ENCODE peak calls at places on chromosomes 7 and 10, in seven cellular contexts. O, Y, X, Z, S, L and M are unnamed samples.

GRCh38 chr7:48035967-48036478 is 680 bp downstream of the C7orf57 start:
- DNase-seq in S (peak), Z (no peak), O (no peak), X (no peak), Y (no peak), L (no peak), M (peak)

GRCh38 chr10:124240721-124241350 is 147.4 kb upstream of the CHST15 start:
- DNase-seq in Y (no peak), S (no peak), Z (no peak), O (no peak), L (no peak), X (no peak), M (no peak)

GRCh38 chr10:104582604-104582951 is 58.5 kb upstream of the SORCS3 start:
- DNase-seq in S (no peak), Y (no peak), O (no peak), Z (no peak), L (no peak), X (no peak), M (no peak)

GRCh38 chr10:52465202-52465601 is 151.1 kb downstream of the DKK1 start:
- DNase-seq in L (no peak), S (no peak), Y (no peak), Z (no peak), X (no peak), O (no peak), M (no peak)

GRCh38 chr7:151459726-151460473 is 20.0 kb upstream of the CRYGN start:
- DNase-seq in Y (peak), S (peak), X (peak), O (no peak), L (no peak), Z (peak), M (peak)

GRCh38 chr7:113198226-113198625 is 79.9 kb upstream of the SMIM30 start:
- DNase-seq in S (no peak), Z (no peak), X (no peak), Y (no peak), L (no peak), O (no peak), M (no peak)

GRCh38 chr7:111678986-111679385 is 116.7 kb upstream of the IMMP2L start:
- DNase-seq in S (no peak), L (no peak), X (no peak), O (peak), Y (no peak), Z (no peak), M (no peak)

GRCh38 chr10:16439294-16439693 is 2.5 kb downstream of the PTER start:
- DNase-seq in S (no peak), X (no peak), Y (no peak), O (no peak), L (no peak), Z (no peak), M (no peak)

DNA sequence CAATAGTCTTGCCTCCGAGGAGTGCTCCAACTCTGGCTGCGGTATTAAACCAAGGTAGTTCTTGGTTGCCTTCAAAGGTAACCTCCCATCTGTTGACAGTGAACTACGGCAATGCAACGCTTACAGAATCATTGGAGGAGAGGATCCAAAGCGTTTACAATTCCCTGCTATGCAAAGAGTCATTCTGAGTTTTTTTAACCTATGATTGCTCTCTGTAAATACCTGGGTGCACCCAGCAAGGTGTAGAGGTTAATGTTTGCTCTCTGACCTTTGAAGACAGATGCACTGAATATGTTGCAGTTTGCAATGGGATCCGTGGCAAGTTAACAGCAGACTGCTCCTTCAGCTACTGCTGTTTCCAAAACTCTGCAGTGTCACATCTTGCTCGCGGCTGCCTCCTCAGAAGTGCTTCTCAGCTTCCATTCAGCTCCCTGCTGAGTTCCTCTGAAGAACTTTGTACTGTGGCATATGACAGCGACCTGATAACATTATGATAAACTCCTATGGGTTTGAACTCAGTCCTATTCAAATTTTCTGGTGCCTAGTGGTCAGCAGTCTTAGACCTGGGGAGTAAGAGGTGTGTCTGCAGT is 29.0 kb downstream of the KIAA1217 start:
- DNase-seq in L (no peak), O (no peak), Z (no peak), Y (no peak), S (no peak), X (peak), M (no peak)
- TF ChIP-seq JUND in L (no peak), O (no peak), Z (no peak), Y (no peak), S (no peak), X (no peak), M (no peak)

DNA sequence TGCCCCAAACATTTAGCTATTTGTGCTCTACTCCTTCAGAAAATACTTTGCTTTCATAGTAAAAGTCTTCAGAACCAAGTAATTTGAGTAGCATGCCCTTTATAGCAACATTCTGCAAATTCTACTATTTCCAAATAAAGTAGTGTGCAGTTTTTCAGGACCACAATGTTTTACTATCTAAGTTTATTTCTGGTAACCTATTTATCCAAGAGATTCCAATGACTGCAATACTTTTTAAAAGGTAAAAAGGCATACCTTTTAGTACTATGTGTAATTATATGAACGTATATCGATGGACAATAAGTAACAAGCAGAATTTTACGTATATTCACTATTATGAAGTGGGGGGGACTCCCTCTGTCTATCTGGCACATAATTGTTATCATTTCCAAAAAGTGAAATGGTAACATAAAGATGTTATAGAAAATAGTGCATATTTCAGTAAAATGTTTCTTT is 6.9 kb upstream of the CAV2 start:
- DNase-seq in X (no peak), L (no peak), S (no peak), O (no peak), Y (no peak), Z (no peak), M (no peak)
- TF ChIP-seq JUND in X (no peak), L (no peak), S (no peak), O (no peak), Y (no peak), Z (no peak), M (no peak)

DNA sequence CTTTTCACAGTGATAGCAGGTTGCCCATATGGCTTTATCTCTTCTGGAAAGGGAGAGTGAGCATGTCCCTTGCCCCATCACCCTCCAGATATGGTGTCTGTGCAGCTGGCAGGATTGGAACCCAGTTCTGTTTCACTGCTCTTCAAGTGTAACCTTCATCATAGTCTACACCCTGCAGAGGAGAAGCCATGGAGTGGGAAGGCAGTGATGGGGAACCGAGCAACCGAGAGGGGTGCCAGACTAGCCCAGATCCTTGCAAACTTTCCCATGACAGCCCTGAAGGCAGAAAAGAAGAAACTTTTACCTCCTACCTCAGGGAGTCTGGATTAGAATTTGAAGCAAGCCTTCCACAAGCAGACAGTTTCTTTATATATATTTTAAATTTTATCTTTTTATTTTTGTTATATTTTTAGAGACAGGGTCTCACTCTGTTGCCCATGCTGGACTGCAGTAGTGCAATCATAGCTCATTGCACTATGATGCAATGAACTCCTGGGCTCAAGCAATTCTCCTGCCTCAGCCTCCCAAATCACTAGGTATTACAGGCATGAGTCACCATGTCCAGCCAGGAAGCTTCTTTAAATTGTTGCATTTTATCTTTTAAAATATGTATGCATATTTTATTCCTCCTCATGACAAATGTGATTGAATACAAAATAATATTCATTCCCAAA is 133.3 kb downstream of the KCNMA1 start:
- DNase-seq in S (no peak), L (no peak), O (no peak), Y (peak), Z (no peak), X (no peak), M (no peak)
- TF ChIP-seq JUND in S (no peak), L (no peak), O (no peak), Y (no peak), Z (no peak), X (no peak), M (no peak)

GRCh38 chr10:34727595-34728033 is 87.5 kb downstream of the PARD3 start:
- DNase-seq in X (peak), S (no peak), Z (no peak), O (no peak), L (no peak), Y (no peak), M (no peak)

GRCh38 chr10:34722404-34722803 is 92.7 kb downstream of the PARD3 start:
- DNase-seq in L (no peak), Z (peak), X (no peak), S (no peak), O (no peak), Y (no peak), M (no peak)

GRCh38 chr10:34726862-34727261 is 88.2 kb downstream of the PARD3 start:
- DNase-seq in L (no peak), O (no peak), S (no peak), X (no peak), Y (no peak), Z (no peak), M (no peak)

GRCh38 chr10:34721201-34721840 is 93.8 kb downstream of the PARD3 start:
- DNase-seq in Y (no peak), Z (no peak), L (no peak), S (no peak), O (no peak), X (no peak), M (no peak)

GRCh38 chr10:34723746-34724145 is 91.3 kb downstream of the PARD3 start:
- DNase-seq in X (peak), S (peak), L (no peak), Z (peak), O (peak), Y (no peak), M (peak)
- TF ChIP-seq JUND in X (no peak), S (no peak), L (no peak), Z (no peak), O (no peak), Y (no peak), M (no peak)